ENCODE peak calls at places on chromosomes 4 and X, in six cellular contexts. E, N, K, W, B and T are unnamed samples.

GRCh38 chrX:21662761-21663160 is 4.6 kb upstream of the KLHL34 start:
- DNase-seq in E (no peak), N (no peak), K (no peak), W (no peak), B (no peak), T (no peak)

GRCh38 chrX:94871640-94872039 is 1197.6 kb downstream of the FAM133A start:
- DNase-seq in E (no peak), N (no peak), K (no peak), W (no peak), B (no peak), T (no peak)

GRCh38 chr4:67575232-67575888 is 16.8 kb downstream of the STAP1 start:
- DNase-seq in E (no peak), N (no peak), K (no peak), W (no peak), B (peak; percentile 59), T (peak; percentile 13)

GRCh38 chr4:136861081-136861480 is 671.2 kb downstream of the PCDH18 start:
- DNase-seq in E (no peak), N (no peak), K (peak; percentile 17), W (no peak), B (no peak), T (no peak)

GRCh38 chr4:25792200-25792791 is 70.5 kb downstream of the SEL1L3 start:
- DNase-seq in E (peak; percentile 57), N (peak; percentile 32), K (no peak), W (no peak), B (no peak), T (peak; percentile 0)

GRCh38 chr4:138576684-138577083 is 334.5 kb upstream of the SLC7A11 start:
- DNase-seq in E (peak; percentile 33), N (peak; percentile 47), K (peak; percentile 51), W (no peak), B (no peak), T (no peak)

GRCh38 chr4:1360423-1361283 is 13.6 kb downstream of the UVSSA start:
- DNase-seq in E (no peak), N (no peak), K (peak; percentile 49), W (no peak), B (no peak), T (no peak)

GRCh38 chr4:87038837-87039715 is 104.3 kb downstream of the AFF1 start:
- DNase-seq in E (peak; percentile 96), N (peak; percentile 79), K (peak; percentile 91), W (no peak), B (peak; percentile 69), T (no peak)

GRCh38 chr4:24856586-24856985 is 56.3 kb downstream of the CCDC149 start:
- DNase-seq in E (peak; percentile 32), N (no peak), K (peak; percentile 75), W (no peak), B (no peak), T (no peak)

GRCh38 chrX:134585446-134585845 is 72.8 kb downstream of the PLAC1 start:
- DNase-seq in E (no peak), N (no peak), K (no peak), W (no peak), B (no peak), T (no peak)

GRCh38 chrX:39814391-39814790 is 283.4 kb downstream of the BCOR start:
- DNase-seq in E (peak; percentile 19), N (peak; percentile 40), K (no peak), W (peak; percentile 43), B (peak; percentile 12), T (peak; percentile 17)

GRCh38 chr4:44961001-44961755 is 234.8 kb upstream of the GNPDA2 start:
- DNase-seq in E (no peak), N (no peak), K (no peak), W (no peak), B (no peak), T (no peak)

GRCh38 chrX:42946544-42947223 is 168.7 kb upstream of the PPP1R2C start:
- DNase-seq in E (no peak), N (no peak), K (no peak), W (no peak), B (no peak), T (no peak)

GRCh38 chrX:93420090-93420489 is 253.3 kb downstream of the NAP1L3 start:
- DNase-seq in E (no peak), N (no peak), K (no peak), W (no peak), B (no peak), T (no peak)

GRCh38 chrX:32480019-32480418 is 731.3 kb downstream of the DMD start:
- DNase-seq in E (no peak), N (no peak), K (no peak), W (no peak), B (no peak), T (no peak)

GRCh38 chr4:120085705-120086104 is 19.1 kb upstream of the MAD2L1 start:
- DNase-seq in E (no peak), N (no peak), K (no peak), W (no peak), B (no peak), T (no peak)

GRCh38 chrX:105648732-105649131 is 173.6 kb upstream of the NRK start:
- DNase-seq in E (no peak), N (no peak), K (no peak), W (no peak), B (no peak), T (no peak)

GRCh38 chr4:178602833-178603232 is 1160.6 kb upstream of the AGA start:
- DNase-seq in E (no peak), N (no peak), K (no peak), W (no peak), B (no peak), T (no peak)

GRCh38 chr4:83282049-83282535 is 2.5 kb downstream of the COQ2 start:
- DNase-seq in E (peak; percentile 57), N (peak; percentile 54), K (peak; percentile 71), W (peak; percentile 48), B (peak; percentile 0), T (no peak)

GRCh38 chr4:154984148-154984547 is 203.1 kb downstream of the RBM46 start:
- DNase-seq in E (no peak), N (no peak), K (no peak), W (no peak), B (no peak), T (no peak)

GRCh38 chr4:143337600-143338287 is 1.1 kb downstream of the GAB1 start:
- DNase-seq in E (peak; percentile 59), N (peak; percentile 26), K (peak; percentile 77), W (no peak), B (no peak), T (no peak)